ENCODE peak calls at places on chromosome 17, in five cellular contexts. One of them, this sample, is unnamed.

GRCh38 chr17:37841232-37841631 is 83.0 kb upstream of the TBC1D3K start:
- DNase-seq in cardiac fibroblast: no peak
- DNase-seq in AG04450: no peak
- DNase-seq in A673: no peak
- DNase-seq in fibroblast of the aortic adventitia: no peak
- DNase-seq in this sample: peak; percentile 64

GRCh38 chr17:13429201-13429600 is 172.5 kb downstream of the HS3ST3A1 start:
- DNase-seq in fibroblast of the aortic adventitia: peak; percentile 90
- DNase-seq in A673: no peak
- DNase-seq in cardiac fibroblast: peak; percentile 82
- DNase-seq in AG04450: peak; percentile 78
- DNase-seq in this sample: no peak

GRCh38 chr17:81566461-81567126 is 14.4 kb upstream of the FAAP100 start:
- DNase-seq in fibroblast of the aortic adventitia: peak; percentile 97
- DNase-seq in AG04450: peak; percentile 79
- DNase-seq in A673: peak; percentile 95
- DNase-seq in cardiac fibroblast: peak; percentile 97
- DNase-seq in this sample: no peak

GRCh38 chr17:9898812-9899211 is 6.3 kb downstream of the RCVRN start:
- DNase-seq in AG04450: no peak
- DNase-seq in fibroblast of the aortic adventitia: no peak
- DNase-seq in cardiac fibroblast: no peak
- DNase-seq in A673: no peak
- DNase-seq in this sample: no peak

GRCh38 chr17:45371414-45372324 is 54.8 kb upstream of the MAP3K14 start:
- DNase-seq in AG04450: peak; percentile 93
- DNase-seq in A673: peak; percentile 82
- DNase-seq in fibroblast of the aortic adventitia: peak; percentile 95
- DNase-seq in cardiac fibroblast: peak; percentile 94
- DNase-seq in this sample: no peak

GRCh38 chr17:36812762-36813161 is 124.5 kb upstream of the LHX1 start:
- DNase-seq in AG04450: no peak
- DNase-seq in A673: peak; percentile 11
- DNase-seq in fibroblast of the aortic adventitia: no peak
- DNase-seq in cardiac fibroblast: no peak
- DNase-seq in this sample: no peak

GRCh38 chr17:14203392-14203791 is 33.3 kb downstream of the CDRT15 start:
- DNase-seq in cardiac fibroblast: peak; percentile 6
- DNase-seq in A673: no peak
- DNase-seq in AG04450: no peak
- DNase-seq in fibroblast of the aortic adventitia: no peak
- DNase-seq in this sample: peak; percentile 54

GRCh38 chr17:31654936-31655335 is 204.1 kb downstream of the COPRS start:
- DNase-seq in AG04450: no peak
- DNase-seq in cardiac fibroblast: no peak
- DNase-seq in fibroblast of the aortic adventitia: no peak
- DNase-seq in A673: no peak
- DNase-seq in this sample: no peak

GRCh38 chr17:57833597-57833939 is 16.3 kb downstream of the MRPS23 start:
- DNase-seq in fibroblast of the aortic adventitia: no peak
- DNase-seq in AG04450: no peak
- DNase-seq in cardiac fibroblast: no peak
- DNase-seq in A673: no peak
- DNase-seq in this sample: no peak

GRCh38 chr17:59842901-59843652 is 49.7 kb downstream of the TUBD1 start:
- DNase-seq in fibroblast of the aortic adventitia: peak; percentile 97
- DNase-seq in A673: no peak
- DNase-seq in cardiac fibroblast: peak; percentile 99
- DNase-seq in AG04450: peak; percentile 88
- DNase-seq in this sample: no peak

GRCh38 chr17:14469971-14470370 is 169.1 kb downstream of the HS3ST3B1 start:
- DNase-seq in fibroblast of the aortic adventitia: no peak
- DNase-seq in A673: no peak
- DNase-seq in cardiac fibroblast: no peak
- DNase-seq in AG04450: no peak
- DNase-seq in this sample: peak; percentile 16

GRCh38 chr17:17080181-17080631 is 37.9 kb downstream of the MPRIP start:
- DNase-seq in A673: no peak
- DNase-seq in cardiac fibroblast: no peak
- DNase-seq in AG04450: no peak
- DNase-seq in fibroblast of the aortic adventitia: no peak
- DNase-seq in this sample: no peak

GRCh38 chr17:4199818-4200402 is 56.9 kb downstream of the CYB5D2 start:
- DNase-seq in AG04450: no peak
- DNase-seq in fibroblast of the aortic adventitia: peak; percentile 53
- DNase-seq in cardiac fibroblast: peak; percentile 57
- DNase-seq in A673: peak; percentile 69
- DNase-seq in this sample: peak; percentile 85

GRCh38 chr17:6796017-6796886 is 20.2 kb downstream of the FBXO39 start:
- DNase-seq in fibroblast of the aortic adventitia: no peak
- DNase-seq in A673: no peak
- DNase-seq in cardiac fibroblast: peak; percentile 37
- DNase-seq in AG04450: no peak
- DNase-seq in this sample: no peak

GRCh38 chr17:42407289-42407836 is 15.7 kb downstream of the CAVIN1 start:
- DNase-seq in fibroblast of the aortic adventitia: peak; percentile 82
- DNase-seq in cardiac fibroblast: peak; percentile 61
- DNase-seq in A673: peak; percentile 73
- DNase-seq in AG04450: no peak
- DNase-seq in this sample: peak; percentile 84

GRCh38 chr17:57597101-57597500 is 148.0 kb downstream of the CCDC182 start:
- DNase-seq in A673: no peak
- DNase-seq in AG04450: no peak
- DNase-seq in fibroblast of the aortic adventitia: no peak
- DNase-seq in cardiac fibroblast: no peak
- DNase-seq in this sample: no peak

GRCh38 chr17:47633996-47634395 is 15.7 kb upstream of the KPNB1 start:
- DNase-seq in AG04450: no peak
- DNase-seq in A673: no peak
- DNase-seq in fibroblast of the aortic adventitia: no peak
- DNase-seq in cardiac fibroblast: no peak
- DNase-seq in this sample: no peak

GRCh38 chr17:51745993-51746392 is 412.5 kb downstream of the CA10 start:
- DNase-seq in cardiac fibroblast: no peak
- DNase-seq in AG04450: no peak
- DNase-seq in A673: no peak
- DNase-seq in fibroblast of the aortic adventitia: no peak
- DNase-seq in this sample: no peak

GRCh38 chr17:34378664-34379101 is 15.7 kb upstream of the CCL1 start:
- DNase-seq in fibroblast of the aortic adventitia: peak; percentile 30
- DNase-seq in A673: no peak
- DNase-seq in AG04450: no peak
- DNase-seq in cardiac fibroblast: no peak
- DNase-seq in this sample: peak; percentile 81

GRCh38 chr17:33492731-33493260 is 199.7 kb upstream of the ASIC2 start:
- DNase-seq in AG04450: no peak
- DNase-seq in A673: no peak
- DNase-seq in cardiac fibroblast: no peak
- DNase-seq in fibroblast of the aortic adventitia: no peak
- DNase-seq in this sample: no peak

GRCh38 chr17:63836811-63837210 is 5.7 kb downstream of the SMARCD2 start:
- DNase-seq in A673: no peak
- DNase-seq in cardiac fibroblast: no peak
- DNase-seq in fibroblast of the aortic adventitia: no peak
- DNase-seq in AG04450: no peak
- DNase-seq in this sample: no peak

GRCh38 chr17:63837480-63837879 is 5.0 kb downstream of the SMARCD2 start:
- DNase-seq in cardiac fibroblast: no peak
- DNase-seq in fibroblast of the aortic adventitia: no peak
- DNase-seq in A673: no peak
- DNase-seq in AG04450: no peak
- DNase-seq in this sample: no peak

GRCh38 chr17:63837962-63838585 is 4.4 kb downstream of the SMARCD2 start:
- DNase-seq in AG04450: no peak
- DNase-seq in A673: no peak
- DNase-seq in fibroblast of the aortic adventitia: no peak
- DNase-seq in cardiac fibroblast: no peak
- DNase-seq in this sample: no peak

GRCh38 chr17:63840591-63841349 is 1.7 kb downstream of the SMARCD2 start:
- DNase-seq in cardiac fibroblast: no peak
- DNase-seq in A673: no peak
- DNase-seq in AG04450: no peak
- DNase-seq in fibroblast of the aortic adventitia: peak; percentile 46
- DNase-seq in this sample: no peak

DNA sequence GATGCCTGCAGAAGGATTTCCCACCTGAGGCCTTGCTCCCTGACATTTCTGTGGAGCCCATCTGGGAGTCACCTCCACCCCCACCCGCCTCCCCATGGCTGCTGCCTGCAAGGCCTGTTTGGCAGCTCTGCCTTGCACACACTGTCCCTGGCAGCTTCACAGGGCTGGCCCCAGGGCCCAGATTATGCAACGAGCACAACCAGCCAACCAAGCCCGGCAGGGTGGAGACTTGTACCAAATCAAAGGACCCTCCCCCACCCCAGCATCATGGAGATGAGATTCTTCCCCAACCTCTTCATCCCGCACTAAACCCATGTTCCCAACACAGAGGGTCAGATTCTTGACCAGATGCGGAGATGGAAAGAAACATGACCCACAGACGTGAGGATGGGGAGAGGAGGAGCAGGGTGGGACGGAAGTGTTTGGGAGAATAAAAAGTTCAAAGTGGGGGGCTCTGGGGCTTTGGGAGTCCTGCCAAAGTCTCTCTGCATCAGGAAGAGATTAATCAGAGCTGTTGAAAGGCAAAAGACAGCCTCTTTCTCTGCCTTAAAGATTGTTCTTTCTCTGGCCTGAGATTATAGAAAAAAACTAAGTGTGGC is 3.8 kb downstream of the SMARCD2 start:
- DNase-seq in AG04450: no peak
- DNase-seq in cardiac fibroblast: peak; percentile 77
- DNase-seq in fibroblast of the aortic adventitia: peak; percentile 91
- DNase-seq in A673: peak; percentile 88
- DNase-seq in this sample: no peak
- H3K4me3 ChIP-seq in AG04450: no peak overlapping the region
- H3K4me3 ChIP-seq in cardiac fibroblast: no peak overlapping the region
- H3K4me3 ChIP-seq in fibroblast of the aortic adventitia: no peak overlapping the region
- H3K4me3 ChIP-seq in A673: peak overlapping the region; percentile 6
- H3K4me3 ChIP-seq in this sample: peak overlapping the region; percentile 7

GRCh38 chr17:2057714-2058520 is 3.0 kb downstream of the HIC1 start:
- DNase-seq in fibroblast of the aortic adventitia: peak; percentile 58
- DNase-seq in A673: no peak
- DNase-seq in AG04450: no peak
- DNase-seq in cardiac fibroblast: peak; percentile 70
- DNase-seq in this sample: no peak

GRCh38 chr17:2058521-2059124 is 3.7 kb downstream of the HIC1 start:
- DNase-seq in AG04450: no peak
- DNase-seq in cardiac fibroblast: peak; percentile 90
- DNase-seq in fibroblast of the aortic adventitia: peak; percentile 86
- DNase-seq in A673: no peak
- DNase-seq in this sample: peak; percentile 92

GRCh38 chr17:2060681-2061440 is 6.0 kb downstream of the HIC1 start:
- DNase-seq in cardiac fibroblast: peak; percentile 38
- DNase-seq in fibroblast of the aortic adventitia: no peak
- DNase-seq in AG04450: no peak
- DNase-seq in A673: no peak
- DNase-seq in this sample: no peak

GRCh38 chr17:2059837-2060658 is 5.1 kb downstream of the HIC1 start:
- DNase-seq in fibroblast of the aortic adventitia: no peak
- DNase-seq in cardiac fibroblast: no peak
- DNase-seq in AG04450: no peak
- DNase-seq in A673: no peak
- DNase-seq in this sample: no peak

DNA sequence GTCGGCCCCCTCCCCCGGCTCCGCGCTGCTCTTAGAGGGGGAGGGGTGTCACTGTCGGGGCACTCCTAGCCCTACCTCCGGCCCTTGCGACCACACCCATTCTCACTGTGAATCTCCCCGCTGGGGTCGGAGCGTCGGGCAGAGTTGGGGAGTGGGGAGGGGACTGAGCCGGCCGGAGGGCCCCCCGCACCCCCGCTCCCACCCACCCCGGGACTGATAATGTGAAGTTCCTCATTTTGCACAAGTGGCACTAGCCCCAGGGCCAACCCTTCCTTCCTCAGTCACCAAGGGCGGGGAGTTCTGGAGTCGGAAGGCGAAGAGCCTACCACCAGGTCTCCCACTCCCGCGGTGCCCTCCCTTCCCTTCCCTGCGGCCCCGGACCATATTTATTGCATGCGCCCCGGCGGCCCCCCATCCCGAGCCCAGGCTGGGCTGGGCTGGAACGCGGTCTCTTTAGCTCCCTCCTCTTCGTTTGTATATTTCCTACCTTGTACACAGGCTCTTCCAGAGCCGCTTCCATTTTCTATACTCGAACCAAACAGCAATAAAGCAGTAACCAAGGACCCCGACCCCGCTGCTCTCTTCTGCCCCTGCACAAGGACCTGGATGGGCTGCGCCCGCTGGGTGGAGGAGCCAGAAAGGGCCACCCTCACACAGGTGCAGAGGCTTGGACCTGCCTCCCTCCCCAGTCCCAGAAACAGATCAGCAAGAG is 4.4 kb downstream of the HIC1 start:
- DNase-seq in fibroblast of the aortic adventitia: no peak
- DNase-seq in AG04450: no peak
- DNase-seq in A673: no peak
- DNase-seq in cardiac fibroblast: no peak
- DNase-seq in this sample: no peak
- H3K4me3 ChIP-seq in fibroblast of the aortic adventitia: peak overlapping the region; percentile 72
- H3K4me3 ChIP-seq in AG04450: peak overlapping the region; percentile 72
- H3K4me3 ChIP-seq in A673: no peak overlapping the region
- H3K4me3 ChIP-seq in cardiac fibroblast: peak overlapping the region; percentile 15
- H3K4me3 ChIP-seq in this sample: peak overlapping the region; percentile 56

GRCh38 chr17:40645291-40645690 is 2.3 kb downstream of the SMARCE1 start:
- DNase-seq in AG04450: no peak
- DNase-seq in cardiac fibroblast: no peak
- DNase-seq in fibroblast of the aortic adventitia: no peak
- DNase-seq in A673: no peak
- DNase-seq in this sample: peak; percentile 48
- H3K4me3 ChIP-seq in AG04450: no peak overlapping the region
- H3K4me3 ChIP-seq in cardiac fibroblast: no peak overlapping the region
- H3K4me3 ChIP-seq in fibroblast of the aortic adventitia: no peak overlapping the region
- H3K4me3 ChIP-seq in A673: no peak overlapping the region
- H3K4me3 ChIP-seq in this sample: peak overlapping the region; percentile 95

DNA sequence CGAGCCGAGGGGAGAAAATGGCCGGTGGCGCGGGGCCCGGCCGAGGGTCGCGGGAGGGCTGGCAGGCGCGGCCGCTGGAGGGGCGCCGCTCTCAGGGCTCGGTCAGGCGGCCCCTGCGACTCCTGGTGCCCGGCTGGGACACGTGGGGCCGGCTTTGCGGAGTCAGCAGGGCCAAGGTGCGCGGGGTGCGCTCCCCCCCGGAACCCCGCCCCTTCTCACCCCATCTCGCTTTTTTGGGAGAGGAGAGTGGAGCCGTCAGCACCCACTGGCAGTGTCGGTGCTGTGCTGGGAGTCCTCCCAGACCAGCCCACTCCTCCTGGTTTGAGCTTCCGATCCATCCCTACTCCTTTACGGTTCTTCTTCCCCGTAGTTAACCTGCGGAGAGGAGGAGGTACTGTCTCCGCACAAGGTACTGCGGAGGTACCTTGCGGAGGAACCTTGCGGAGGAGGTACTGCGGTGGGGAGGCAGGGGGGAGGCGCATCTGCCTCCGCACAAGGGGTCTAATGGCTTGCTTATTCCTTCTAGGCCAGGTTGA is 19.0 kb upstream of the CBX8 start:
- DNase-seq in A673: no peak
- DNase-seq in cardiac fibroblast: no peak
- DNase-seq in AG04450: no peak
- DNase-seq in fibroblast of the aortic adventitia: no peak
- DNase-seq in this sample: no peak
- H3K4me3 ChIP-seq in A673: no peak overlapping the region
- H3K4me3 ChIP-seq in cardiac fibroblast: no peak overlapping the region
- H3K4me3 ChIP-seq in AG04450: no peak overlapping the region
- H3K4me3 ChIP-seq in fibroblast of the aortic adventitia: no peak overlapping the region
- H3K4me3 ChIP-seq in this sample: no peak overlapping the region

GRCh38 chr17:38851434-38851833 is 2.1 kb downstream of the RPL23 start:
- DNase-seq in cardiac fibroblast: no peak
- DNase-seq in AG04450: no peak
- DNase-seq in A673: no peak
- DNase-seq in fibroblast of the aortic adventitia: no peak
- DNase-seq in this sample: no peak
- H3K4me3 ChIP-seq in cardiac fibroblast: peak overlapping the region; percentile 76
- H3K4me3 ChIP-seq in AG04450: peak overlapping the region; percentile 91
- H3K4me3 ChIP-seq in A673: peak overlapping the region; percentile 64
- H3K4me3 ChIP-seq in fibroblast of the aortic adventitia: peak overlapping the region; percentile 80
- H3K4me3 ChIP-seq in this sample: peak overlapping the region; percentile 83

This sample was measured in Karpas-422.